ENCODE peak calls at places on chromosomes 7 and 10, in nine cellular contexts. Y is foreskin fibroblast, E is endothelial cell, B is fibroblast of the aortic adventitia, T is lower leg skin, D is mucosa of descending colon, U is heart left ventricle, G is cardiac muscle cell, F is fibroblast of lung. I is an unnamed sample.

GRCh38 chr10:2909921-2910320 is 157.4 kb upstream of the PFKP start:
- DNase-seq in U (no peak), D (no peak), Y (no peak), B (no peak), E (no peak), F (no peak), T (no peak), G (no peak), I (no peak)

GRCh38 chr10:103837370-103838094 is 17.8 kb downstream of the SH3PXD2A start:
- DNase-seq in D (no peak), U (no peak), T (no peak), Y (peak), E (no peak), B (no peak), F (no peak), G (no peak), I (no peak)

GRCh38 chr10:111556666-111557065 is 479.8 kb downstream of the ADRA2A start:
- DNase-seq in Y (no peak), U (no peak), B (no peak), F (no peak), D (no peak), T (no peak), G (no peak), E (no peak), I (no peak)

GRCh38 chr10:110843031-110843430 is 28.7 kb upstream of the PDCD4 start:
- DNase-seq in T (no peak), D (peak), E (no peak), B (no peak), G (no peak), F (no peak), U (no peak), Y (no peak), I (no peak)

GRCh38 chr10:120684211-120684610 is 167.0 kb upstream of the WDR11 start:
- DNase-seq in F (no peak), B (no peak), Y (no peak), U (no peak), D (no peak), E (no peak), T (no peak), G (no peak), I (no peak)

GRCh38 chr7:117582219-117582704 is 102.4 kb downstream of the CFTR start:
- DNase-seq in F (peak), G (peak), U (no peak), B (peak), T (no peak), E (no peak), Y (peak), D (no peak), I (no peak)

GRCh38 chr10:126052171-126052570 is 155.8 kb downstream of the FANK1 start:
- DNase-seq in G (no peak), F (no peak), U (no peak), T (no peak), B (no peak), E (no peak), Y (no peak), D (no peak), I (no peak)

GRCh38 chr7:46145412-46145811 is 224.3 kb upstream of the IGFBP3 start:
- DNase-seq in G (peak), U (no peak), F (peak), B (peak), Y (peak), T (no peak), E (no peak), D (no peak), I (peak)

GRCh38 chr10:31999261-31999660 is 57.0 kb downstream of the KIF5B start:
- DNase-seq in E (no peak), T (no peak), F (no peak), B (peak), D (no peak), Y (no peak), G (no peak), U (no peak), I (no peak)

GRCh38 chr7:684416-684815 is 42.1 kb upstream of the DNAAF5 start:
- DNase-seq in F (no peak), B (no peak), E (no peak), G (no peak), T (no peak), D (no peak), Y (no peak), U (no peak), I (no peak)

GRCh38 chr7:48337012-48337621 is 165.9 kb downstream of the ABCA13 start:
- DNase-seq in E (peak), Y (peak), D (peak), U (no peak), T (peak), G (peak), B (peak), F (peak), I (no peak)

GRCh38 chr7:29471444-29472138 is 92.0 kb upstream of the PRR15 start:
- DNase-seq in E (no peak), U (no peak), G (no peak), D (peak), T (no peak), Y (no peak), F (no peak), B (no peak), I (no peak)

GRCh38 chr7:158054081-158054480 is 533.5 kb downstream of the PTPRN2 start:
- DNase-seq in D (no peak), Y (no peak), U (no peak), E (no peak), T (no peak), G (no peak), F (no peak), B (no peak), I (peak)

GRCh38 chr7:157461805-157462771 is 125.3 kb downstream of the DNAJB6 start:
- DNase-seq in D (peak), G (no peak), Y (no peak), F (no peak), U (no peak), B (no peak), T (no peak), E (no peak), I (peak)

GRCh38 chr10:121577568-121577967 is 20.7 kb downstream of the FGFR2 start:
- DNase-seq in F (no peak), E (no peak), U (no peak), G (no peak), D (no peak), T (no peak), B (no peak), Y (no peak), I (no peak)

GRCh38 chr10:131242007-131242406 is 69.5 kb downstream of the TCERG1L start:
- DNase-seq in F (no peak), E (no peak), D (peak), B (no peak), Y (no peak), G (no peak), T (no peak), U (no peak), I (peak)

GRCh38 chr7:52961084-52961483 is 74.3 kb upstream of the POM121L12 start:
- DNase-seq in B (no peak), Y (no peak), G (no peak), D (no peak), F (no peak), T (no peak), U (no peak), E (no peak), I (no peak)

GRCh38 chr7:74412061-74412460 is 41.6 kb upstream of the GTF2IRD1 start:
- DNase-seq in U (no peak), Y (no peak), G (no peak), B (no peak), D (no peak), E (no peak), T (no peak), F (no peak), I (no peak)

GRCh38 chr10:58576736-58577366 is 64.2 kb downstream of the BICC1 start:
- DNase-seq in B (peak), D (no peak), Y (peak), F (peak), E (no peak), G (no peak), T (no peak), U (no peak), I (no peak)

GRCh38 chr7:132351858-132352539 is 224.3 kb downstream of the PLXNA4 start:
- DNase-seq in Y (no peak), T (no peak), E (no peak), G (peak), B (peak), U (no peak), F (no peak), D (no peak), I (peak)

GRCh38 chr7:135320277-135320676 is 86.6 kb downstream of the STRA8 start:
- DNase-seq in T (no peak), B (peak), U (peak), D (peak), G (peak), Y (peak), F (peak), E (no peak), I (peak)

GRCh38 chr7:44280993-44281721 is 44.2 kb downstream of the CAMK2B start:
- DNase-seq in D (no peak), F (no peak), U (peak), T (no peak), B (no peak), G (no peak), E (no peak), Y (no peak), I (peak)

GRCh38 chr7:45084901-45085618 is 3.7 kb downstream of the NACAD start:
- DNase-seq in G (no peak), U (no peak), D (no peak), Y (no peak), T (no peak), E (no peak), B (no peak), F (no peak), I (peak)

GRCh38 chr10:130968511-130968910 is 343.0 kb downstream of the TCERG1L start:
- DNase-seq in G (no peak), Y (no peak), T (no peak), U (no peak), B (no peak), E (no peak), F (no peak), D (no peak), I (no peak)

GRCh38 chr10:58266003-58266825 is 1.5 kb downstream of the IPMK start:
- DNase-seq in Y (peak), T (no peak), F (peak), B (peak), G (peak), U (no peak), D (peak), E (no peak), I (peak)

GRCh38 chr7:128739990-128740682 is 977 bp downstream of the CALU start:
- DNase-seq in E (no peak), U (no peak), T (no peak), D (no peak), Y (peak), B (peak), G (no peak), F (no peak), I (peak)

GRCh38 chr7:113128028-113128427 is 9.7 kb upstream of the SMIM30 start:
- DNase-seq in D (no peak), E (no peak), Y (peak), T (no peak), B (peak), G (no peak), F (no peak), U (no peak), I (peak)

DNA sequence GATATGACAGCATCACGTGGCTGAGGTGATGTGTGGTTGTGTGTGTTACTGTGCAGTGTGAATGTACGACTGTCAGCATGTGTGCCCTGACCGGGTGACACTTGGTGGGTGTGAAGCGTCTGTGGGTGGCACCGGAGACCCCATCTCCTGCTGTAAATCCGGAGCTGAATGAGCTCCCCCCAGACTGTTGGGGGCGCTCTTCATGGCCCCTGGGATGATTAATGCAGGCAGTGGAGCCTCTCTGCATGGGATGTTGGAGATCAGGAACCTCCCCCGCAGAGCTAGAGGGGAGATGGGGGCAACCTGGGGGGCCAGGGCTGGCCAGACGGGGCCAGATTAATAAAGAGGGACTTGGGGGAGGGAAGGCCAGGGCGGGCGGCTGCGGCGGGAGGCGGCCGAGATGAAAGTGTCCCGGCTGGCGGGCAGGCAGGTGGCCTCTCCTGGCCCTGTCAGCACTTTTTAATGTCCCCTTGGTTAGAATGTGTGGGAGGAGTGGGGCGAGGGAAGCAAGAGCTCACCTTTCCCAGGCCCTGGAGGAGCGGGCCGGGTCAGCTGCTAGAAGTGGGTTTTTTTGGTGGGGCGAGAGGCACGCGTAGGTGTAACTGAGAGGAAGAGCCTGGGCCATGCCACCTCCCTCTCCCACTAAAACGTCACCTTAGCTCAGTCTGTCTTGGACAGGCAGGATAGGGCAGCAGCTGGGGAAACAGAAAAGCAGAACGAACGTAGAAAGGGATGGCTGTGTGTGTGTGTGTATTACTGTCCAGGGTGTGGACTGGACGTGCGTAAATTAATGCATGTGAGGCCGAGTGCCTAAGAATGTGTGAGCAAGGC is 34.2 kb downstream of the HIF1AN start:
- DNase-seq in G (no peak), F (no peak), D (no peak), E (peak), T (no peak), Y (no peak), B (no peak), U (no peak), I (no peak)
- TF ChIP-seq CTCF in G (peak), F (no peak), D (no peak), E (peak), T (no peak), Y (no peak), B (no peak), U (no peak), I (peak)

GRCh38 chr7:76317782-76318487 is 15.5 kb downstream of the HSPB1 start:
- DNase-seq in U (peak), F (peak), E (peak), B (peak), D (peak), G (peak), T (peak), Y (peak), I (peak)

GRCh38 chr7:76316984-76317781 is 14.7 kb downstream of the HSPB1 start:
- DNase-seq in D (no peak), Y (no peak), G (no peak), B (no peak), T (no peak), E (no peak), F (no peak), U (no peak), I (peak)

GRCh38 chr7:76315372-76315771 is 12.9 kb downstream of the HSPB1 start:
- DNase-seq in U (no peak), F (no peak), D (no peak), G (no peak), E (no peak), T (no peak), Y (no peak), B (no peak), I (peak)

GRCh38 chr7:76310102-76310957 is 7.9 kb downstream of the HSPB1 start:
- DNase-seq in D (peak), E (no peak), F (no peak), U (no peak), Y (peak), G (no peak), T (no peak), B (no peak), I (peak)

DNA sequence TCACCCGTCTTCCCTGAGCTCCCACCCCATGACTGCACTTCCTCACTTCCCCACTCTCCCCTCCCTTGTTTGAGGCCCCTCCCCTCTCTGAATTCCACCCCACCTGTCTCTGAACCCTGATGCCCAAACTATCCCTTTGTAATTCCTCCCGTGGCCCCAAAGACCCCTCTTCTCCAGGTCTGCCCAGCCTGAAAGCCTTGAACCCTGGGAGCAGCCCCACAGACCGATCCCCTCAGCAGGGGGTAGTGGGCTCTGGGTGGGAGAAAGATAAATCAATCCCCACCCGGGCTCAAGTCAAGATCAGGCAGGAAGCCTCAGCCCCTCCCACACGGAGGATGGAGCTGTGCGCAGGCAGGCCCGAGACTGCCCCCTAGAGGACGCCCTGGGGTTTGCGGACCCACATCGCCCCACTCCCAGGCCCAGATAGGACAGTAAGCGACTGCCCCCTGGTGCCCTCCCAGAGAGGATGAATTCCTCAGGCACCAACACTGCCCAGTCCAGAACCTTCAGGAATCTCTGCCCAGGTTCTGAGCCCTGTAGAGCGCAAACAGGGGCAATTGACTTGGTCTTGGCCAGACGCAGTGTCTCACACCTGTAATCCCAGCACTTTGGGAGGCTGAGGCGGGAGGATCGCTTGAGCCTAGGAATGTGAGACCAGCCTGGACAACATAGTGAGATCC is 11.7 kb downstream of the HSPB1 start:
- DNase-seq in B (peak), G (peak), E (peak), D (peak), Y (peak), F (peak), U (peak), T (peak), I (peak)
- TF ChIP-seq CTCF in B (peak), G (peak), E (peak), D (peak), Y (peak), F (peak), U (peak), T (peak), I (peak)

GRCh38 chr10:60820093-60820769 is 42.0 kb downstream of the CDK1 start:
- DNase-seq in Y (peak), G (peak), E (no peak), F (peak), T (no peak), B (peak), D (no peak), U (no peak), I (no peak)
- TF ChIP-seq CTCF in Y (peak), G (peak), E (peak), F (peak), T (no peak), B (peak), D (no peak), U (peak), I (peak)

GRCh38 chr10:69806266-69806665 is 4.6 kb downstream of the COL13A1 start:
- DNase-seq in F (peak), U (no peak), Y (no peak), D (no peak), B (no peak), T (no peak), G (no peak), E (no peak), I (no peak)

GRCh38 chr10:69802424-69803161 is 887 bp downstream of the COL13A1 start:
- DNase-seq in E (peak), T (no peak), U (peak), G (peak), B (peak), Y (peak), F (peak), D (peak), I (peak)

GRCh38 chr10:69807122-69807521 is 5.4 kb downstream of the COL13A1 start:
- DNase-seq in E (no peak), B (peak), G (peak), D (no peak), Y (peak), F (peak), U (no peak), T (no peak), I (peak)

GRCh38 chr10:69803809-69804208 is 2.1 kb downstream of the COL13A1 start:
- DNase-seq in F (peak), G (no peak), E (no peak), B (no peak), Y (no peak), T (no peak), U (no peak), D (no peak), I (no peak)

DNA sequence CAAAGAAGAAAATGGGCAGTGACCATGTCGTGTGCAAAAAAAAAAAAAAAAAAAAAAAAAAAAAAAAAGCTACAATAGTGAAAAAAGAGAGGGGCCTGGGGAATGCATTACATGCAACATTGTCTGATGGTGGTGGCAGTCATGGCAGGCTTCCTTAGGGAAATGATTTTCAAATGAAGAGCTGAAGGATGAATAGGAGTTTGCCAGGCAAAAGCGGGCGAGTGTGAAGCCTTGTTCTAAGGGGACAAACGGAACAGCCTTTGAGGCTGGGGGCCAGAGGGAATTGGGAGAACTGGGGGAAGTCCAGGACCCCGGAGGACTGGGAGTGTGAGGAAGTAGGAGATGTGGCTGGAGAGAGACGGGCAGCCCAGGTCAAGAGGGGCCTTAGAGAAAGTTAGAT is 3.1 kb downstream of the COL13A1 start:
- DNase-seq in Y (no peak), G (no peak), F (no peak), T (no peak), D (no peak), E (no peak), U (no peak), B (no peak), I (no peak)
- TF ChIP-seq CTCF in Y (no peak), G (no peak), F (no peak), T (no peak), D (no peak), E (no peak), U (no peak), B (no peak), I (no peak)